ENCODE peak calls at places on chromosome 21, in six cellular contexts. A is GM23248; V is activated CD4-positive, alpha-beta T cell treated with anti-CD3 and anti-CD28 coated beads for 1 hour; F is colonic mucosa; S is hippocampal formation; U is sciatic nerve. Z is an unnamed sample.

GRCh38 chr21:44927587-44928461 is 7.1 kb upstream of the ITGB2 start:
- DNase-seq in S (no peak), A (peak), U (no peak), V (peak), F (peak), Z (peak)

GRCh38 chr21:45640888-45641479 is 2.5 kb upstream of the PCBP3 start:
- DNase-seq in A (peak), U (peak), S (no peak), V (no peak), F (peak), Z (peak)

GRCh38 chr21:32414579-32415358 is 2.3 kb downstream of the EVA1C start:
- DNase-seq in F (no peak), S (peak), A (peak), U (no peak), V (no peak), Z (no peak)

GRCh38 chr21:32335601-32336575 is 37.2 kb downstream of the MRAP start:
- DNase-seq in F (no peak), U (peak), A (peak), V (no peak), S (peak), Z (no peak)

GRCh38 chr21:27476696-27477095 is 509.8 kb upstream of the ADAMTS5 start:
- DNase-seq in A (peak), F (no peak), S (no peak), U (no peak), V (no peak), Z (no peak)

GRCh38 chr21:44932366-44933181 is 7.3 kb upstream of the SLX9 start:
- DNase-seq in V (peak), A (peak), U (no peak), F (no peak), S (no peak), Z (peak)

GRCh38 chr21:44867999-44868700 is 5.3 kb downstream of the PTTG1IP start:
- DNase-seq in A (no peak), V (no peak), F (no peak), S (no peak), U (no peak), Z (peak)

GRCh38 chr21:36694041-36694515 is 4.8 kb upstream of the SIM2 start:
- DNase-seq in V (no peak), A (no peak), S (no peak), F (no peak), U (no peak), Z (no peak)

GRCh38 chr21:20396798-20397197 is 601.4 kb upstream of the NCAM2 start:
- DNase-seq in S (no peak), U (no peak), F (no peak), V (no peak), A (no peak), Z (peak)

GRCh38 chr21:15193937-15194336 is 129.1 kb upstream of the NRIP1 start:
- DNase-seq in U (no peak), F (no peak), A (no peak), S (no peak), V (no peak), Z (no peak)

GRCh38 chr21:43734131-43734634 is 15.3 kb downstream of the PDXK start:
- DNase-seq in S (no peak), U (no peak), V (no peak), A (no peak), F (peak), Z (no peak)

GRCh38 chr21:42844411-42845113 is 34.8 kb downstream of the WDR4 start:
- DNase-seq in A (no peak), S (peak), U (peak), V (no peak), F (no peak), Z (peak)

GRCh38 chr21:45847870-45848269 is 133.7 kb upstream of the COL6A1 start:
- DNase-seq in F (no peak), A (peak), U (no peak), S (no peak), V (no peak), Z (no peak)

GRCh38 chr21:34796518-34797201 is 127.9 kb downstream of the CLIC6 start:
- DNase-seq in V (no peak), A (peak), F (peak), U (no peak), S (no peak), Z (no peak)

GRCh38 chr21:35138665-35139381 is 89.7 kb upstream of the RUNX1 start:
- DNase-seq in A (peak), V (peak), F (no peak), S (no peak), U (no peak), Z (no peak)

GRCh38 chr21:32475162-32475812 is 62.8 kb downstream of the EVA1C start:
- DNase-seq in V (no peak), U (no peak), A (peak), S (no peak), F (no peak), Z (no peak)

GRCh38 chr21:32717851-32718316 is 9.9 kb downstream of the SYNJ1 start:
- DNase-seq in A (no peak), V (no peak), F (no peak), U (no peak), S (no peak), Z (no peak)

Z was measured in kidney.